ENCODE peak calls at places on chromosomes 7 and 10, in six cellular contexts. I, V, T, U, D and X are unnamed samples.
A peak's percentile ranks its signal among the peaks of the same experiment; 100 is the strongest.

GRCh38 chr10:12349628-12350166 is 350 bp downstream of the CAMK1D start:
- DNase-seq in I (no peak), V (no peak), T (no peak), U (no peak), D (peak; percentile 11), X (no peak)

GRCh38 chr10:20634841-20635240 is 262.3 kb downstream of the NEBL start:
- DNase-seq in I (no peak), V (no peak), T (no peak), U (no peak), D (no peak), X (no peak)

GRCh38 chr7:16918288-16918895 is 36.6 kb upstream of the AGR3 start:
- DNase-seq in I (peak; percentile 32), V (no peak), T (peak; percentile 71), U (peak; percentile 18), D (peak; percentile 71), X (no peak)

GRCh38 chr7:30658471-30659074 is 23.7 kb downstream of the CRHR2 start:
- DNase-seq in I (no peak), V (no peak), T (no peak), U (no peak), D (no peak), X (no peak)

GRCh38 chr7:66871076-66871475 is 49.9 kb upstream of the TMEM248 start:
- DNase-seq in I (no peak), V (no peak), T (no peak), U (no peak), D (peak; percentile 26), X (no peak)

GRCh38 chr10:11144626-11145497 is 127.2 kb downstream of the CELF2 start:
- DNase-seq in I (no peak), V (no peak), T (no peak), U (no peak), D (no peak), X (no peak)

GRCh38 chr7:41880107-41880506 is 177.2 kb upstream of the INHBA start:
- DNase-seq in I (no peak), V (no peak), T (peak; percentile 90), U (no peak), D (peak; percentile 65), X (no peak)

GRCh38 chr10:10055656-10056445 is 961.8 kb upstream of the CELF2 start:
- DNase-seq in I (no peak), V (no peak), T (no peak), U (peak; percentile 2), D (peak; percentile 19), X (no peak)

GRCh38 chr7:34928052-34928451 is 109.2 kb downstream of the DPY19L1 start:
- DNase-seq in I (peak; percentile 10), V (no peak), T (no peak), U (no peak), D (no peak), X (peak; percentile 2)

GRCh38 chr7:42843209-42843800 is 68.6 kb downstream of the C7orf25 start:
- DNase-seq in I (no peak), V (peak; percentile 54), T (peak; percentile 55), U (no peak), D (peak; percentile 70), X (no peak)

GRCh38 chr10:95832216-95833037 is 75.3 kb upstream of the CC2D2B start:
- DNase-seq in I (no peak), V (no peak), T (no peak), U (no peak), D (no peak), X (peak; percentile 95)

GRCh38 chr10:13100349-13101294 is 659 bp downstream of the OPTN start:
- DNase-seq in I (no peak), V (peak; percentile 49), T (peak; percentile 36), U (no peak), D (peak; percentile 63), X (no peak)

GRCh38 chr7:156384706-156385105 is 255.9 kb upstream of the RNF32 start:
- DNase-seq in I (no peak), V (no peak), T (no peak), U (no peak), D (no peak), X (no peak)

GRCh38 chr7:30584970-30585369 is 9.7 kb upstream of the GARS1 start:
- DNase-seq in I (no peak), V (no peak), T (no peak), U (no peak), D (no peak), X (no peak)

GRCh38 chr10:92572362-92573090 is 1.4 kb downstream of the IDE start:
- DNase-seq in I (no peak), V (no peak), T (peak; percentile 10), U (no peak), D (no peak), X (no peak)

GRCh38 chr7:134755422-134756022 is 23.9 kb upstream of the CALD1 start:
- DNase-seq in I (no peak), V (peak; percentile 42), T (peak; percentile 62), U (no peak), D (peak; percentile 74), X (no peak)

GRCh38 chr7:92840309-92840708 is 3.9 kb upstream of the CDK6 start:
- DNase-seq in I (no peak), V (no peak), T (no peak), U (no peak), D (no peak), X (no peak)

GRCh38 chr7:142445019-142445686 is 187.3 kb upstream of the PRSS58 start:
- DNase-seq in I (no peak), V (no peak), T (no peak), U (no peak), D (no peak), X (no peak)

GRCh38 chr7:5375925-5376324 is 47.7 kb downstream of the TNRC18 start:
- DNase-seq in I (no peak), V (no peak), T (no peak), U (no peak), D (no peak), X (no peak)

GRCh38 chr7:119452401-119452800 is 820.6 kb upstream of the KCND2 start:
- DNase-seq in I (no peak), V (no peak), T (no peak), U (no peak), D (no peak), X (no peak)

GRCh38 chr7:9983048-9983447 is 990.6 kb upstream of the PHF14 start:
- DNase-seq in I (no peak), V (no peak), T (no peak), U (no peak), D (no peak), X (no peak)
- TF ChIP-seq CTCF in I (no peak), V (no peak), T (no peak), U (no peak), D (no peak), X (no peak)

DNA sequence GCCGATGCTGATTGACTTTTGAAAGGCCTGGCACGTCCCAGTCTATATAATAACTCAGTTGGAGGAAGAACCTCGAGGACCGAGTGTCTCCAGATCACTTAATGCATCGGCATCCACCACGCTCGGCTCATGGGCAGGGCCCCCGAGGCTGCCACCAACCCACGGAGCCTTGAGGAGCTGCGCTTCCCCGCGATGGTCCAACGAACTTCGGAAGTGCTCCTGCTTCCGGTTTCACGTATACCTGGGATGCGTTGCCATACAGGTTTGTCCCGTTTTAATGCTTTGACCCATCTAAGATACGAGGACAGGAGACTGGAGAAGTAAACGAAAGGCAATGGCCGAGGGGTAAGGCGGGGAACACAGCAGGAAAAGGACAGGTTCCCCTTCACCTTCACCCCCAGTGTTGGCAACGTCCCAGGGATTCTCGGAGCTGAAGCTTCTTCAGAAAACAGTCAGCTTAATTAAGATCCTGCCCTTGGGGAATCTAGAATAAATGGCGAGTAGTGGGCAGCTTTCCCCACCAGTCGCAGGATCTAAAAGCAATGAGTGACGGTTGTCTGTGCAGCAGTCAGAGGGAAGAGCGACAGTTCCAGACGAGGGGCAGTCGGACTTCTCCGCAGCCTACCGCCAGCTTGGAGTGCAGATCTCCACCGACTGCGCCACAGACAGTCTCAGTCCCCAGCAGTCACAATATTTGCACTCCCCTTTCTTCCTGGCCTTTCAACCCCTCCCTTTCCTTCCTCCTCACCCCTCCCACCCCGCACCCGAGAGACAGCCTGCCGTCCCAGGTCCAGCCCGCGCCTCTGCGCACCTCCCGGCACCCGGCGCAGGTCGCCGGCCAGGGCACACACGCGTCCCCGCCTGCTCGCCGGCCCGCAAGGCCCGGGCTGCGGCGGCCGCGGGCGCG is 10.7 kb upstream of the SP8 start:
- DNase-seq in I (no peak), V (no peak), T (no peak), U (no peak), D (peak; percentile 3), X (no peak)
- H3K4me3 ChIP-seq in I (peak overlapping the region; percentile 48), V (peak overlapping the region; percentile 39), T (peak overlapping the region; percentile 57), U (peak overlapping the region; percentile 44), D (peak overlapping the region; percentile 35), X (peak overlapping the region; percentile 29)

DNA sequence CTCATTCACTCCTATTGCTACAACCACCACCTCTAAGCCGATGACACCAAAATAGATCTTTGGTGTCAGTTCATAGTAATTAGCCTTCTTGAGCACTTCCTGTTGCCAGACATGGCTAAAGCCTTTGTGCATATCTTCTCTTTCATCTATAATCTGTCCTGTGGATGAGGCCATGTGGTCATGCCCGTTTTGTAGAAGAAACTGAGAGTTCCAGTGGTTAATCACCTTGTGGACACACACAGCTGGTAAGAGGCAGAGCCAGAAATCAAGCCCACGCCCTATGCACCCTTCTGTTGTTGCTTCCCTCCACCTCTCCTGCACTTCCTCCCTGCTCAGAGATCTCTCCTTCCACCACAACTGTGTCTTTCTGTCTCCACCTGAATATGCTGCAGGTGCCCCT is 285.1 kb upstream of the PFKP start:
- DNase-seq in I (no peak), V (no peak), T (no peak), U (no peak), D (no peak), X (no peak)
- TF ChIP-seq CTCF in I (no peak), V (no peak), T (no peak), U (no peak), D (no peak), X (no peak)

GRCh38 chr10:86486856-86487255 is 34.7 kb downstream of the WAPL start:
- DNase-seq in I (no peak), V (no peak), T (no peak), U (no peak), D (no peak), X (no peak)
- H3K4me3 ChIP-seq in I (no peak overlapping the region), V (no peak overlapping the region), T (no peak overlapping the region), U (no peak overlapping the region), D (no peak overlapping the region), X (no peak overlapping the region)

DNA sequence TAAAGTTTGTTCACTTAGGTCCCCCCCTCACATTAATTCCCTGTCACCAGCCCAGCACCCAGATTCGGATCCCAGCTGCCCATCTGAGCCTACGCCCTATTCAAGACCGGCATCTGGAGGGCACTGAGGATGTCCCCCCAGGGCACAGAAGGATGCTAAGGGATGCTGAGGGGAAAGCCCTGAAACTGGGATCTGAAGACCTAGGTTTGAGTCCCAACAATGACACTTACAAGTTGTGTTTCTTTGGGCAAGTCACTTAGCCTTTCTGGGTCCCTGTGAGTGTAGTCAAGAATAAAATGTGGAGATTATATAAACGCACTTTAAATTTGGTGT is 3.8 kb upstream of the MARVELD1 start:
- DNase-seq in I (no peak), V (no peak), T (no peak), U (no peak), D (no peak), X (no peak)
- TF ChIP-seq CTCF in I (peak; percentile 49), V (no peak), T (no peak), U (no peak), D (no peak), X (no peak)